ENCODE peak calls at places on chromosomes 6 and 20, in eight cellular contexts. One of them, this sample, is unnamed.

GRCh38 chr20:35451295-35451694 is 4.1 kb upstream of the CEP250 start:
- DNase-seq in astrocyte of the hippocampus: no peak
- DNase-seq in COR-L47: peak; percentile 48
- DNase-seq in osteocyte: no peak
- DNase-seq in activated T-cell treated with anti-CD3 and anti-CD28 coated beads for 48 hours: no peak
- DNase-seq in amygdala: no peak
- DNase-seq in stimulated activated effector memory CD8-positive, alpha-beta T cell treated with anti-CD3 and anti-CD28 coated beads, Interleukin-12 subunit alpha, Interleukin-12 subunit beta, amount 100 ng/mL, for 72 hours: no peak
- DNase-seq in neural progenitor cell: no peak
- DNase-seq in this sample: no peak

GRCh38 chr6:79280756-79281155 is 46.3 kb upstream of the HMGN3 start:
- DNase-seq in astrocyte of the hippocampus: no peak
- DNase-seq in COR-L47: no peak
- DNase-seq in stimulated activated effector memory CD8-positive, alpha-beta T cell treated with anti-CD3 and anti-CD28 coated beads, Interleukin-12 subunit alpha, Interleukin-12 subunit beta, amount 100 ng/mL, for 72 hours: no peak
- DNase-seq in activated T-cell treated with anti-CD3 and anti-CD28 coated beads for 48 hours: no peak
- DNase-seq in amygdala: no peak
- DNase-seq in neural progenitor cell: no peak
- DNase-seq in osteocyte: no peak
- DNase-seq in this sample: no peak

GRCh38 chr6:92945799-92946198 is 473.6 kb downstream of the EPHA7 start:
- DNase-seq in COR-L47: no peak
- DNase-seq in astrocyte of the hippocampus: no peak
- DNase-seq in stimulated activated effector memory CD8-positive, alpha-beta T cell treated with anti-CD3 and anti-CD28 coated beads, Interleukin-12 subunit alpha, Interleukin-12 subunit beta, amount 100 ng/mL, for 72 hours: no peak
- DNase-seq in amygdala: no peak
- DNase-seq in neural progenitor cell: no peak
- DNase-seq in activated T-cell treated with anti-CD3 and anti-CD28 coated beads for 48 hours: no peak
- DNase-seq in osteocyte: no peak
- DNase-seq in this sample: peak; percentile 23

GRCh38 chr6:130958468-130958867 is 104.6 kb downstream of the EPB41L2 start:
- DNase-seq in amygdala: no peak
- DNase-seq in neural progenitor cell: no peak
- DNase-seq in osteocyte: no peak
- DNase-seq in astrocyte of the hippocampus: peak; percentile 67
- DNase-seq in activated T-cell treated with anti-CD3 and anti-CD28 coated beads for 48 hours: no peak
- DNase-seq in stimulated activated effector memory CD8-positive, alpha-beta T cell treated with anti-CD3 and anti-CD28 coated beads, Interleukin-12 subunit alpha, Interleukin-12 subunit beta, amount 100 ng/mL, for 72 hours: no peak
- DNase-seq in COR-L47: no peak
- DNase-seq in this sample: peak; percentile 33

GRCh38 chr6:11702039-11702795 is 76.4 kb downstream of the ADTRP start:
- DNase-seq in astrocyte of the hippocampus: peak; percentile 42
- DNase-seq in amygdala: no peak
- DNase-seq in activated T-cell treated with anti-CD3 and anti-CD28 coated beads for 48 hours: no peak
- DNase-seq in neural progenitor cell: no peak
- DNase-seq in COR-L47: no peak
- DNase-seq in osteocyte: no peak
- DNase-seq in stimulated activated effector memory CD8-positive, alpha-beta T cell treated with anti-CD3 and anti-CD28 coated beads, Interleukin-12 subunit alpha, Interleukin-12 subunit beta, amount 100 ng/mL, for 72 hours: no peak
- DNase-seq in this sample: no peak

GRCh38 chr6:133645000-133645619 is 243.8 kb upstream of the TCF21 start:
- DNase-seq in astrocyte of the hippocampus: peak; percentile 72
- DNase-seq in COR-L47: no peak
- DNase-seq in osteocyte: no peak
- DNase-seq in neural progenitor cell: no peak
- DNase-seq in amygdala: no peak
- DNase-seq in stimulated activated effector memory CD8-positive, alpha-beta T cell treated with anti-CD3 and anti-CD28 coated beads, Interleukin-12 subunit alpha, Interleukin-12 subunit beta, amount 100 ng/mL, for 72 hours: no peak
- DNase-seq in activated T-cell treated with anti-CD3 and anti-CD28 coated beads for 48 hours: no peak
- DNase-seq in this sample: peak; percentile 72

GRCh38 chr6:106324726-106325335 is 729 bp downstream of the ATG5 start:
- DNase-seq in activated T-cell treated with anti-CD3 and anti-CD28 coated beads for 48 hours: no peak
- DNase-seq in osteocyte: no peak
- DNase-seq in stimulated activated effector memory CD8-positive, alpha-beta T cell treated with anti-CD3 and anti-CD28 coated beads, Interleukin-12 subunit alpha, Interleukin-12 subunit beta, amount 100 ng/mL, for 72 hours: no peak
- DNase-seq in neural progenitor cell: no peak
- DNase-seq in astrocyte of the hippocampus: no peak
- DNase-seq in COR-L47: no peak
- DNase-seq in amygdala: no peak
- DNase-seq in this sample: no peak

GRCh38 chr6:154154389-154154967 is 115.4 kb downstream of the OPRM1 start:
- DNase-seq in activated T-cell treated with anti-CD3 and anti-CD28 coated beads for 48 hours: peak; percentile 29
- DNase-seq in stimulated activated effector memory CD8-positive, alpha-beta T cell treated with anti-CD3 and anti-CD28 coated beads, Interleukin-12 subunit alpha, Interleukin-12 subunit beta, amount 100 ng/mL, for 72 hours: peak; percentile 68
- DNase-seq in COR-L47: peak; percentile 11
- DNase-seq in osteocyte: no peak
- DNase-seq in astrocyte of the hippocampus: peak; percentile 79
- DNase-seq in amygdala: no peak
- DNase-seq in neural progenitor cell: peak; percentile 77
- DNase-seq in this sample: peak; percentile 67

GRCh38 chr6:90401933-90402830 is 105.5 kb upstream of the BACH2 start:
- DNase-seq in osteocyte: no peak
- DNase-seq in COR-L47: no peak
- DNase-seq in activated T-cell treated with anti-CD3 and anti-CD28 coated beads for 48 hours: no peak
- DNase-seq in neural progenitor cell: no peak
- DNase-seq in astrocyte of the hippocampus: no peak
- DNase-seq in amygdala: no peak
- DNase-seq in stimulated activated effector memory CD8-positive, alpha-beta T cell treated with anti-CD3 and anti-CD28 coated beads, Interleukin-12 subunit alpha, Interleukin-12 subunit beta, amount 100 ng/mL, for 72 hours: peak; percentile 87
- DNase-seq in this sample: no peak

GRCh38 chr20:38728911-38729642 is 4.8 kb downstream of the SLC32A1 start:
- DNase-seq in astrocyte of the hippocampus: no peak
- DNase-seq in amygdala: no peak
- DNase-seq in COR-L47: peak; percentile 37
- DNase-seq in stimulated activated effector memory CD8-positive, alpha-beta T cell treated with anti-CD3 and anti-CD28 coated beads, Interleukin-12 subunit alpha, Interleukin-12 subunit beta, amount 100 ng/mL, for 72 hours: no peak
- DNase-seq in neural progenitor cell: peak; percentile 80
- DNase-seq in osteocyte: no peak
- DNase-seq in activated T-cell treated with anti-CD3 and anti-CD28 coated beads for 48 hours: no peak
- DNase-seq in this sample: peak; percentile 39

GRCh38 chr6:16047435-16047834 is 81.5 kb upstream of the MYLIP start:
- DNase-seq in astrocyte of the hippocampus: no peak
- DNase-seq in amygdala: no peak
- DNase-seq in activated T-cell treated with anti-CD3 and anti-CD28 coated beads for 48 hours: no peak
- DNase-seq in osteocyte: no peak
- DNase-seq in COR-L47: no peak
- DNase-seq in stimulated activated effector memory CD8-positive, alpha-beta T cell treated with anti-CD3 and anti-CD28 coated beads, Interleukin-12 subunit alpha, Interleukin-12 subunit beta, amount 100 ng/mL, for 72 hours: no peak
- DNase-seq in neural progenitor cell: no peak
- DNase-seq in this sample: no peak

GRCh38 chr6:33116417-33116816 is 40.6 kb downstream of the HLA-DPB1 start:
- DNase-seq in activated T-cell treated with anti-CD3 and anti-CD28 coated beads for 48 hours: no peak
- DNase-seq in osteocyte: no peak
- DNase-seq in stimulated activated effector memory CD8-positive, alpha-beta T cell treated with anti-CD3 and anti-CD28 coated beads, Interleukin-12 subunit alpha, Interleukin-12 subunit beta, amount 100 ng/mL, for 72 hours: peak; percentile 25
- DNase-seq in amygdala: no peak
- DNase-seq in neural progenitor cell: peak; percentile 60
- DNase-seq in astrocyte of the hippocampus: peak; percentile 13
- DNase-seq in COR-L47: no peak
- DNase-seq in this sample: no peak

GRCh38 chr20:2006452-2007381 is 12.9 kb upstream of the PDYN start:
- DNase-seq in neural progenitor cell: peak; percentile 78
- DNase-seq in amygdala: no peak
- DNase-seq in activated T-cell treated with anti-CD3 and anti-CD28 coated beads for 48 hours: peak; percentile 7
- DNase-seq in astrocyte of the hippocampus: peak; percentile 47
- DNase-seq in COR-L47: peak; percentile 12
- DNase-seq in stimulated activated effector memory CD8-positive, alpha-beta T cell treated with anti-CD3 and anti-CD28 coated beads, Interleukin-12 subunit alpha, Interleukin-12 subunit beta, amount 100 ng/mL, for 72 hours: peak; percentile 57
- DNase-seq in osteocyte: peak; percentile 69
- DNase-seq in this sample: peak; percentile 24

GRCh38 chr6:94859924-94860323 is 717.4 kb upstream of the MANEA start:
- DNase-seq in amygdala: no peak
- DNase-seq in COR-L47: no peak
- DNase-seq in neural progenitor cell: no peak
- DNase-seq in osteocyte: no peak
- DNase-seq in astrocyte of the hippocampus: no peak
- DNase-seq in activated T-cell treated with anti-CD3 and anti-CD28 coated beads for 48 hours: no peak
- DNase-seq in stimulated activated effector memory CD8-positive, alpha-beta T cell treated with anti-CD3 and anti-CD28 coated beads, Interleukin-12 subunit alpha, Interleukin-12 subunit beta, amount 100 ng/mL, for 72 hours: no peak
- DNase-seq in this sample: no peak

GRCh38 chr20:58084566-58084965 is 143.9 kb downstream of the ANKRD60 start:
- DNase-seq in stimulated activated effector memory CD8-positive, alpha-beta T cell treated with anti-CD3 and anti-CD28 coated beads, Interleukin-12 subunit alpha, Interleukin-12 subunit beta, amount 100 ng/mL, for 72 hours: no peak
- DNase-seq in astrocyte of the hippocampus: no peak
- DNase-seq in COR-L47: no peak
- DNase-seq in neural progenitor cell: no peak
- DNase-seq in activated T-cell treated with anti-CD3 and anti-CD28 coated beads for 48 hours: no peak
- DNase-seq in osteocyte: peak; percentile 80
- DNase-seq in amygdala: no peak
- DNase-seq in this sample: no peak

GRCh38 chr6:161511455-161512159 is 237.7 kb upstream of the AGPAT4 start:
- DNase-seq in astrocyte of the hippocampus: no peak
- DNase-seq in COR-L47: no peak
- DNase-seq in neural progenitor cell: no peak
- DNase-seq in osteocyte: no peak
- DNase-seq in amygdala: no peak
- DNase-seq in stimulated activated effector memory CD8-positive, alpha-beta T cell treated with anti-CD3 and anti-CD28 coated beads, Interleukin-12 subunit alpha, Interleukin-12 subunit beta, amount 100 ng/mL, for 72 hours: no peak
- DNase-seq in activated T-cell treated with anti-CD3 and anti-CD28 coated beads for 48 hours: no peak
- DNase-seq in this sample: no peak

GRCh38 chr6:151303231-151303630 is 63.5 kb downstream of the AKAP12 start:
- DNase-seq in stimulated activated effector memory CD8-positive, alpha-beta T cell treated with anti-CD3 and anti-CD28 coated beads, Interleukin-12 subunit alpha, Interleukin-12 subunit beta, amount 100 ng/mL, for 72 hours: no peak
- DNase-seq in astrocyte of the hippocampus: no peak
- DNase-seq in COR-L47: no peak
- DNase-seq in amygdala: no peak
- DNase-seq in neural progenitor cell: no peak
- DNase-seq in osteocyte: no peak
- DNase-seq in activated T-cell treated with anti-CD3 and anti-CD28 coated beads for 48 hours: no peak
- DNase-seq in this sample: no peak

GRCh38 chr6:114115659-114116058 is 144.7 kb upstream of the HDAC2 start:
- DNase-seq in osteocyte: no peak
- DNase-seq in astrocyte of the hippocampus: no peak
- DNase-seq in COR-L47: no peak
- DNase-seq in amygdala: no peak
- DNase-seq in neural progenitor cell: no peak
- DNase-seq in activated T-cell treated with anti-CD3 and anti-CD28 coated beads for 48 hours: no peak
- DNase-seq in stimulated activated effector memory CD8-positive, alpha-beta T cell treated with anti-CD3 and anti-CD28 coated beads, Interleukin-12 subunit alpha, Interleukin-12 subunit beta, amount 100 ng/mL, for 72 hours: no peak
- DNase-seq in this sample: peak; percentile 63

GRCh38 chr6:155587817-155588216 is 132.2 kb upstream of the NOX3 start:
- DNase-seq in astrocyte of the hippocampus: no peak
- DNase-seq in COR-L47: no peak
- DNase-seq in stimulated activated effector memory CD8-positive, alpha-beta T cell treated with anti-CD3 and anti-CD28 coated beads, Interleukin-12 subunit alpha, Interleukin-12 subunit beta, amount 100 ng/mL, for 72 hours: no peak
- DNase-seq in neural progenitor cell: no peak
- DNase-seq in amygdala: no peak
- DNase-seq in osteocyte: no peak
- DNase-seq in activated T-cell treated with anti-CD3 and anti-CD28 coated beads for 48 hours: no peak
- DNase-seq in this sample: no peak

GRCh38 chr6:72425003-72425681 is 196.7 kb upstream of the KCNQ5 start:
- DNase-seq in astrocyte of the hippocampus: peak; percentile 69
- DNase-seq in COR-L47: no peak
- DNase-seq in activated T-cell treated with anti-CD3 and anti-CD28 coated beads for 48 hours: no peak
- DNase-seq in osteocyte: no peak
- DNase-seq in stimulated activated effector memory CD8-positive, alpha-beta T cell treated with anti-CD3 and anti-CD28 coated beads, Interleukin-12 subunit alpha, Interleukin-12 subunit beta, amount 100 ng/mL, for 72 hours: no peak
- DNase-seq in amygdala: no peak
- DNase-seq in neural progenitor cell: no peak
- DNase-seq in this sample: peak; percentile 52

GRCh38 chr6:117169060-117169635 is 96.2 kb upstream of the VGLL2 start:
- DNase-seq in neural progenitor cell: no peak
- DNase-seq in amygdala: no peak
- DNase-seq in astrocyte of the hippocampus: no peak
- DNase-seq in COR-L47: no peak
- DNase-seq in activated T-cell treated with anti-CD3 and anti-CD28 coated beads for 48 hours: no peak
- DNase-seq in osteocyte: no peak
- DNase-seq in stimulated activated effector memory CD8-positive, alpha-beta T cell treated with anti-CD3 and anti-CD28 coated beads, Interleukin-12 subunit alpha, Interleukin-12 subunit beta, amount 100 ng/mL, for 72 hours: no peak
- DNase-seq in this sample: peak; percentile 85

GRCh38 chr6:7919871-7920270 is 9.3 kb upstream of the TXNDC5 start:
- DNase-seq in stimulated activated effector memory CD8-positive, alpha-beta T cell treated with anti-CD3 and anti-CD28 coated beads, Interleukin-12 subunit alpha, Interleukin-12 subunit beta, amount 100 ng/mL, for 72 hours: no peak
- DNase-seq in astrocyte of the hippocampus: peak; percentile 41
- DNase-seq in neural progenitor cell: no peak
- DNase-seq in activated T-cell treated with anti-CD3 and anti-CD28 coated beads for 48 hours: peak; percentile 36
- DNase-seq in COR-L47: no peak
- DNase-seq in osteocyte: no peak
- DNase-seq in amygdala: no peak
- DNase-seq in this sample: no peak

This sample was measured in myocyte.